ENCODE peak calls at places on chromosomes 11 and 22, in four cellular contexts. A is PC-3, V is fibroblast of the aortic adventitia, J is ascending aorta. E is an unnamed sample.

GRCh38 chr11:115696472-115697011 is 192.3 kb upstream of the CADM1 start:
- DNase-seq in A (no peak), J (no peak), V (no peak), E (no peak)

GRCh38 chr11:104690243-104690642 is 208.0 kb downstream of the CASP12 start:
- DNase-seq in V (no peak), J (no peak), A (no peak), E (peak)

GRCh38 chr11:65606876-65607613 is 7.0 kb downstream of the MAP3K11 start:
- DNase-seq in J (peak), A (no peak), V (peak), E (peak)

GRCh38 chr22:24310969-24311368 is 40.3 kb downstream of the SPECC1L start:
- DNase-seq in A (peak), V (no peak), J (no peak), E (no peak)

GRCh38 chr22:20663941-20664593 is 109.8 kb upstream of the SERPIND1 start:
- DNase-seq in A (no peak), V (no peak), J (no peak), E (no peak)

GRCh38 chr11:130587658-130588057 is 139.2 kb downstream of the ADAMTS15 start:
- DNase-seq in A (no peak), J (no peak), V (no peak), E (no peak)

GRCh38 chr11:127996825-127997224 is 590.5 kb downstream of the ETS1 start:
- DNase-seq in J (no peak), A (no peak), V (peak), E (no peak)

GRCh38 chr22:39003165-39003638 is 10.9 kb upstream of the APOBEC3C start:
- DNase-seq in V (peak), J (no peak), A (peak), E (peak)

GRCh38 chr11:128424271-128424709 is 163.1 kb downstream of the ETS1 start:
- DNase-seq in V (peak), J (peak), A (no peak), E (no peak)

GRCh38 chr11:10540546-10540914 is 457 bp downstream of the RNF141 start:
- DNase-seq in V (peak), A (no peak), J (no peak), E (no peak)

GRCh38 chr11:100469835-100470234 is 217.3 kb upstream of the ARHGAP42 start:
- DNase-seq in V (no peak), A (no peak), J (no peak), E (no peak)

GRCh38 chr11:44309483-44310197 is at the start of gene ALX4:
- DNase-seq in V (no peak), J (no peak), A (peak), E (peak)

GRCh38 chr11:106880121-106880520 is 138.2 kb downstream of the GUCY1A2 start:
- DNase-seq in V (no peak), A (no peak), J (no peak), E (no peak)

GRCh38 chr11:67641302-67642147 is 2.0 kb upstream of the TBX10 start:
- DNase-seq in J (no peak), A (no peak), V (no peak), E (no peak)

GRCh38 chr11:130523609-130524008 is 75.2 kb downstream of the ADAMTS15 start:
- DNase-seq in J (no peak), V (peak), A (peak), E (no peak)

GRCh38 chr11:102546427-102546826 is 15.9 kb upstream of the MMP7 start:
- DNase-seq in V (peak), J (no peak), A (no peak), E (no peak)

GRCh38 chr11:12066056-12066798 is 44.2 kb upstream of the MICAL2 start:
- DNase-seq in J (no peak), V (peak), A (peak), E (no peak)

GRCh38 chr11:69396051-69396947 is 85.2 kb upstream of the LINC01488 start:
- DNase-seq in J (no peak), A (no peak), V (no peak), E (no peak)

GRCh38 chr11:3944198-3944597 is 88.7 kb downstream of the STIM1 start:
- DNase-seq in V (peak), J (peak), A (no peak), E (no peak)

GRCh38 chr11:106398396-106399074 is 321.1 kb downstream of the AASDHPPT start:
- DNase-seq in V (peak), J (no peak), A (peak), E (no peak)

DNA sequence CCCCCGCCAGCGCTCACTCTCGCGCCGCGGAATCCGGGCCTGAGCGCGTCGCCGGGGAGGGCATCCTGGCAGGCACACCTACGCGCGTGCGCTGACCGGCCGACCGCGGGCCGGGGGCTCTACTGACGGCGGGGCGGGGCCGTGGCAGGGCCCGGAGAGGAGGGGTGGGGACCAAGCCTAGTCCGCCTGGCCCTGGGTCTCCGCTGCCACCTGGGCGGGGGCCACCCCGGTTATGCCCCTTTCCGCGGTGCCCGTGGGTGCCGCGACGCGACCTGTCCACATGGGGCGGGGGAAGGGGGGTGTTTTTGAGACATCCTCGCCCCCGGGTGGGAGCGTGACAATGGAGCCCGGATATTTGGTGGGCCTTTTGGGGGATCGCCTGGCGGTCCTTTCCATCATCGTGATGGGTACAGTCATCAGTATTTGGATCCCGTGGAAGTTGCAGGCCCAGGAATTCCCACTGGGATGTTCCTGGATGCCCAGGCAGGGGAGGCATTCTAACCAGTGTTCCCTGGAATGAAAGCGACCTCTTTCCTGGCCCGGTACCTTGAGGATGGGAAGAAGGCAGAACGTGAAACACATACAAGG is 2.2 kb downstream of the NCAM1 start:
- DNase-seq in J (no peak), A (no peak), V (no peak), E (peak)
- H3K4me3 ChIP-seq in J (peak), A (no peak), V (peak), E (peak)

DNA sequence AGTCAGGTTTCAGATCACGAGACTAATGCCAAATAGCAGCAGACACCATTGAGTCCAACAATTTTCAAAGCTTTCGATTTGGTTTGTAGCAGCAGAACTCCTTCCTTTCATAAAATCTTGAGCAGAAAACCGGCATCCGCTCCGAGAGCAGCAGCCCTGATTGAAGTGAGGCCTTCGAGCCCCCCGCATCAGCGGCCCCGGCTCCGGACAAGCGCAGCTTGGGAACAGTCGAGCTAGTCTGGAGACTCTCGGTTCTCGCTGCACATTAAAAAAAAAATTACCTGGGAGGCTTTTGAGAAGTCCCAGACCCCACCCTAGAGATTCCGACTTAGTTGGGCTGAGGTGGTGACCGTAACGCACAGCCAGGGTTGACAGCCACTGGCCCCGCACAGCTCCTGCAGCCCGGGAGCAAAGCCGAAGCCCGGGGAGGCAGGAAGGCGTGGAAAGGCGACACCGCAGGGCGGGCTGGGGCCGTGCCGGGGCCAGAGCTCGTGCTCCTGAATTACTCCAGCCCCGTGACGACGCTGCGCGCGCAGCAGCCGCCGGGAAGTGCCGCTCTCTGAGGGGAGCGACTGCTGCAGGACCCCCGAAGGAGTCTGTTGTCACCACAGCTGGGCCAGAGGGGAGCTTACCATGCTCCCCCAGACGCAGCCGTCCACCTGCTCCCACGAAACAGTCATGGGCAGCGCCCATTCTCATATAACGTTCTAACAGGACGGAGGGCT is 57.8 kb downstream of the SPATA19 start:
- DNase-seq in V (no peak), A (no peak), J (no peak), E (no peak)
- H3K4me3 ChIP-seq in V (no peak), A (no peak), J (peak), E (no peak)

DNA sequence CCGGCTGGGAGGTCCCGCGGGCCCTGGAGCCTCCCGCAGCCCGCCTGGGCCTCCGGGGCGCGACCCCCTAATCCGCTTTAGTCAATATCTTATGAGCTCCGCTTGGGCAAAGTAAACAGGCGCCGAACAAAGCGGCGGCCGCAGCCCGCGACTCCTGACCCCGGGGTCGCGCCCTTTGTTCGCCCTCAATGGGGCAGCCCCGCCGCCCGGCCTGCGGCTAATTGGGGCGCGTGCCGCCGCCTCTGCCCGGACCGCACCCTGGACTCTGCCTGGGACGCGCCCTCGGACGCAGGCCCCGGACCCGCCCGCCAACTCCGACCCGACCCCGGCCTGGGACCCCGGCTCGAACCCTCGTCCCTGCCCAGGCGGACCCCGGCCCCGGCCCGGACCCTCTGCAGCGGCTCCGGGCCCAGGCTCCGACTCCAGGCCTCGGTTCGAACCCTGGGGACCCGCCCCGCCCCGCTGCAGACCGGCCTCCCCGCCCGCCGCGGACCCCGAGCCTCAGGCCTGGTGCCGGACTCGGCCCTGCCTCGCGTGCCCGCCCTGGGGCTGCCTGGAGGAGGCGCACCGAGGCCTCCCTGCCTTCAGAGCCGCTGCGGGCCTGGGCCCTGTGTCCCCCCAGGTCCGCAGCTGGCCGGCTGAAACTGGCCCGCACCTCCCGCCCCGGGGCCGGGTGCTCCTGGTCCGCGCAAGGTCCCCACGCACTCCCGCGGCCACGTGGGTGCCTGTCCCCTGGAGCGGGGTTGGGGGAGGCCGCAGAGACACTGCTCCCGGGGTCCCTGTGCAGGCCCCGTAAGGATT is 84.7 kb upstream of the WNT7B start:
- DNase-seq in A (no peak), V (no peak), J (peak), E (peak)
- H3K4me3 ChIP-seq in A (no peak), V (no peak), J (peak), E (peak)

GRCh38 chr11:2443406-2443805 is 908 bp downstream of the TRPM5 start:
- DNase-seq in V (no peak), J (no peak), A (no peak), E (no peak)

GRCh38 chr11:2444301-2445106 is at the start of the genes KCNQ1 and TRPM5:
- DNase-seq in V (no peak), A (peak), J (no peak), E (peak)

GRCh38 chr11:2442554-2442953 is 1.8 kb downstream of the TRPM5 start:
- DNase-seq in J (no peak), A (no peak), V (no peak), E (no peak)

GRCh38 chr11:2445107-2445947 is 519 bp downstream of the KCNQ1 start:
- DNase-seq in A (no peak), V (no peak), J (no peak), E (no peak)

DNA sequence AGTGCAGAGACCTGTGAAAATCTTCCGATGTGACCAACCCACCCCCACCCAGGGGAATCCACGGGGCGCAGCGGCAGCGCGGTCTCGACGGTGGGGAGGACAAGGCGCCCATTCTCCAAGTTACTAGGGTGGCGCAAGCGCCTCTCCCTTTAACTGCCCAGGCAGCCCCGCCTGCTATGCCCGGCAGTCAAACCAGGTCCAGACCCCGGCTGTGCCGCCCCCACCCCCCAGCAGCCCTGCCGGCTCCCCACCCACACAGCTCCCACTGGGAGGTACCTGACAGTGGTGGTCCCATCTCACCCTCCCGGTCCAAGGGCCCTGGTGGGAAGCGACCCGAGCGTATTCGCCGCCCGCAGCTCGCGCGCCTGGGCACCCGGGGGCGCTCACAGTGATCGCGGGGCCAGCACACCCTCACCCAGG is 423 bp downstream of the TRPM5 start:
- DNase-seq in V (no peak), A (no peak), J (no peak), E (no peak)
- H3K4me3 ChIP-seq in V (no peak), A (no peak), J (peak), E (peak)